ENCODE peak calls at places on chromosomes 3 and 15, in eight cellular contexts. One of them, this sample, is unnamed.
A peak's percentile ranks its signal among the peaks of the same experiment; 100 is the strongest.

GRCh38 chr3:66655673-66656072 is 154.9 kb upstream of the LRIG1 start:
- DNase-seq in fibroblast of lung: no peak
- DNase-seq in OCI-LY7: no peak
- DNase-seq in ascending aorta: no peak
- DNase-seq in cardiac fibroblast: no peak
- DNase-seq in endothelial cell: no peak
- DNase-seq in fibroblast of mammary gland: no peak
- DNase-seq in B cell: no peak
- DNase-seq in this sample: no peak

GRCh38 chr3:79885407-79885806 is 117.6 kb upstream of the ROBO1 start:
- DNase-seq in fibroblast of lung: no peak
- DNase-seq in OCI-LY7: no peak
- DNase-seq in ascending aorta: no peak
- DNase-seq in cardiac fibroblast: no peak
- DNase-seq in endothelial cell: no peak
- DNase-seq in fibroblast of mammary gland: no peak
- DNase-seq in B cell: no peak
- DNase-seq in this sample: no peak

GRCh38 chr3:177005718-177006405 is 191.4 kb downstream of the TBL1XR1 start:
- DNase-seq in fibroblast of lung: no peak
- DNase-seq in OCI-LY7: peak; percentile 15
- DNase-seq in ascending aorta: no peak
- DNase-seq in cardiac fibroblast: no peak
- DNase-seq in endothelial cell: no peak
- DNase-seq in fibroblast of mammary gland: no peak
- DNase-seq in B cell: no peak
- DNase-seq in this sample: no peak

GRCh38 chr15:94081829-94082228 is 149.5 kb upstream of the MCTP2 start:
- DNase-seq in fibroblast of lung: no peak
- DNase-seq in OCI-LY7: no peak
- DNase-seq in ascending aorta: no peak
- DNase-seq in cardiac fibroblast: no peak
- DNase-seq in endothelial cell: no peak
- DNase-seq in fibroblast of mammary gland: no peak
- DNase-seq in B cell: no peak
- DNase-seq in this sample: no peak

GRCh38 chr3:170992854-170993253 is 33.7 kb downstream of the SLC2A2 start:
- DNase-seq in fibroblast of lung: peak; percentile 29
- DNase-seq in OCI-LY7: no peak
- DNase-seq in ascending aorta: no peak
- DNase-seq in cardiac fibroblast: no peak
- DNase-seq in endothelial cell: no peak
- DNase-seq in fibroblast of mammary gland: peak; percentile 58
- DNase-seq in B cell: no peak
- DNase-seq in this sample: no peak

GRCh38 chr15:74788042-74788715 is 6.3 kb downstream of the CSK start:
- DNase-seq in fibroblast of lung: no peak
- DNase-seq in OCI-LY7: peak; percentile 54
- DNase-seq in ascending aorta: no peak
- DNase-seq in cardiac fibroblast: no peak
- DNase-seq in endothelial cell: no peak
- DNase-seq in fibroblast of mammary gland: no peak
- DNase-seq in B cell: no peak
- DNase-seq in this sample: no peak

GRCh38 chr3:11560746-11561145 is 83.0 kb downstream of the VGLL4 start:
- DNase-seq in fibroblast of lung: peak; percentile 32
- DNase-seq in OCI-LY7: no peak
- DNase-seq in ascending aorta: no peak
- DNase-seq in cardiac fibroblast: no peak
- DNase-seq in endothelial cell: no peak
- DNase-seq in fibroblast of mammary gland: no peak
- DNase-seq in B cell: no peak
- DNase-seq in this sample: no peak

GRCh38 chr3:5006755-5007202 is 27.5 kb downstream of the BHLHE40 start:
- DNase-seq in fibroblast of lung: no peak
- DNase-seq in OCI-LY7: peak; percentile 19
- DNase-seq in ascending aorta: no peak
- DNase-seq in cardiac fibroblast: no peak
- DNase-seq in endothelial cell: no peak
- DNase-seq in fibroblast of mammary gland: no peak
- DNase-seq in B cell: peak; percentile 79
- DNase-seq in this sample: peak; percentile 87

GRCh38 chr3:108227131-108227530 is 4.9 kb upstream of the IFT57 start:
- DNase-seq in fibroblast of lung: no peak
- DNase-seq in OCI-LY7: no peak
- DNase-seq in ascending aorta: no peak
- DNase-seq in cardiac fibroblast: no peak
- DNase-seq in endothelial cell: no peak
- DNase-seq in fibroblast of mammary gland: no peak
- DNase-seq in B cell: no peak
- DNase-seq in this sample: no peak

GRCh38 chr3:58575986-58576652 is 1.1 kb downstream of the FAM107A start:
- DNase-seq in fibroblast of lung: no peak
- DNase-seq in OCI-LY7: no peak
- DNase-seq in ascending aorta: no peak
- DNase-seq in cardiac fibroblast: peak; percentile 53
- DNase-seq in endothelial cell: no peak
- DNase-seq in fibroblast of mammary gland: no peak
- DNase-seq in B cell: no peak
- DNase-seq in this sample: no peak

GRCh38 chr3:67349551-67350174 is 304.7 kb downstream of the SUCLG2 start:
- DNase-seq in fibroblast of lung: peak; percentile 30
- DNase-seq in OCI-LY7: no peak
- DNase-seq in ascending aorta: no peak
- DNase-seq in cardiac fibroblast: no peak
- DNase-seq in endothelial cell: no peak
- DNase-seq in fibroblast of mammary gland: peak; percentile 41
- DNase-seq in B cell: no peak
- DNase-seq in this sample: peak; percentile 29

GRCh38 chr3:127546970-127547733 is 43.4 kb downstream of the TPRA1 start:
- DNase-seq in fibroblast of lung: no peak
- DNase-seq in OCI-LY7: no peak
- DNase-seq in ascending aorta: no peak
- DNase-seq in cardiac fibroblast: no peak
- DNase-seq in endothelial cell: no peak
- DNase-seq in fibroblast of mammary gland: no peak
- DNase-seq in B cell: no peak
- DNase-seq in this sample: no peak

GRCh38 chr3:134311693-134312071 is 61.0 kb upstream of the RYK start:
- DNase-seq in fibroblast of lung: no peak
- DNase-seq in OCI-LY7: no peak
- DNase-seq in ascending aorta: no peak
- DNase-seq in cardiac fibroblast: no peak
- DNase-seq in endothelial cell: no peak
- DNase-seq in fibroblast of mammary gland: no peak
- DNase-seq in B cell: no peak
- DNase-seq in this sample: no peak

GRCh38 chr3:166488977-166489672 is 651.9 kb upstream of the BCHE start:
- DNase-seq in fibroblast of lung: no peak
- DNase-seq in OCI-LY7: no peak
- DNase-seq in ascending aorta: no peak
- DNase-seq in cardiac fibroblast: no peak
- DNase-seq in endothelial cell: no peak
- DNase-seq in fibroblast of mammary gland: no peak
- DNase-seq in B cell: no peak
- DNase-seq in this sample: no peak

GRCh38 chr15:45630958-45631691 is 3.7 kb upstream of the SQOR start:
- DNase-seq in fibroblast of lung: peak; percentile 66
- DNase-seq in OCI-LY7: no peak
- DNase-seq in ascending aorta: no peak
- DNase-seq in cardiac fibroblast: peak; percentile 75
- DNase-seq in endothelial cell: no peak
- DNase-seq in fibroblast of mammary gland: peak; percentile 98
- DNase-seq in B cell: no peak
- DNase-seq in this sample: no peak

GRCh38 chr15:41104234-41104633 is 11.8 kb downstream of the INO80 start:
- DNase-seq in fibroblast of lung: peak; percentile 82
- DNase-seq in OCI-LY7: no peak
- DNase-seq in ascending aorta: no peak
- DNase-seq in cardiac fibroblast: peak; percentile 76
- DNase-seq in endothelial cell: no peak
- DNase-seq in fibroblast of mammary gland: peak; percentile 75
- DNase-seq in B cell: no peak
- DNase-seq in this sample: no peak

GRCh38 chr3:463793-464192 is 267.2 kb downstream of the CHL1 start:
- DNase-seq in fibroblast of lung: no peak
- DNase-seq in OCI-LY7: peak; percentile 73
- DNase-seq in ascending aorta: no peak
- DNase-seq in cardiac fibroblast: no peak
- DNase-seq in endothelial cell: no peak
- DNase-seq in fibroblast of mammary gland: no peak
- DNase-seq in B cell: peak; percentile 55
- DNase-seq in this sample: peak; percentile 42

GRCh38 chr3:473284-473800 is 276.8 kb downstream of the CHL1 start:
- DNase-seq in fibroblast of lung: no peak
- DNase-seq in OCI-LY7: no peak
- DNase-seq in ascending aorta: no peak
- DNase-seq in cardiac fibroblast: no peak
- DNase-seq in endothelial cell: no peak
- DNase-seq in fibroblast of mammary gland: no peak
- DNase-seq in B cell: no peak
- DNase-seq in this sample: no peak

GRCh38 chr3:464255-464654 is 267.7 kb downstream of the CHL1 start:
- DNase-seq in fibroblast of lung: no peak
- DNase-seq in OCI-LY7: peak; percentile 24
- DNase-seq in ascending aorta: no peak
- DNase-seq in cardiac fibroblast: no peak
- DNase-seq in endothelial cell: no peak
- DNase-seq in fibroblast of mammary gland: no peak
- DNase-seq in B cell: no peak
- DNase-seq in this sample: no peak

GRCh38 chr3:462851-463250 is 266.3 kb downstream of the CHL1 start:
- DNase-seq in fibroblast of lung: no peak
- DNase-seq in OCI-LY7: no peak
- DNase-seq in ascending aorta: no peak
- DNase-seq in cardiac fibroblast: no peak
- DNase-seq in endothelial cell: no peak
- DNase-seq in fibroblast of mammary gland: no peak
- DNase-seq in B cell: no peak
- DNase-seq in this sample: no peak

DNA sequence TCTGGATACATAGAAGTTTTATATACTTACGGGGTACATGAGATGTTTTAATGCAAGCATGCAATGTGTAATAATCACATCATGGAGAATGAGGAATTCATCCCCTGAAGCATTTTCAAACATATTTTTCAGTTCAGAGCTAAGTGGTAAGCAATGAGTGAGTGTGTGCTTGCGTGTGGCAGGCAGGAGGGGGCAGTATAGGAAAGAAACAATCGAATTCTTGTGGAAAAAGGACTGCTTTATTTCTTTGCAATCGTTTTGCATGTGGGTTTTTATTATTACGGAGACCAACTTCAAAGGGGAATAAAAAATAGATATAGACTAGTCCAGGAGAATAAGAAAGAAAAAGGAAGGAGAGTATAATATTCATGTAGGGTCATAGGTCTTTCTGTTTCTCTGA is 271.6 kb downstream of the CHL1 start:
- DNase-seq in fibroblast of lung: peak; percentile 3
- DNase-seq in OCI-LY7: peak; percentile 24
- DNase-seq in ascending aorta: no peak
- DNase-seq in cardiac fibroblast: no peak
- DNase-seq in endothelial cell: no peak
- DNase-seq in fibroblast of mammary gland: peak; percentile 6
- DNase-seq in B cell: no peak
- DNase-seq in this sample: no peak
- TF ChIP-seq CTCF in fibroblast of lung: peak; percentile 52
- TF ChIP-seq CTCF in OCI-LY7: peak; percentile 82
- TF ChIP-seq CTCF in ascending aorta: peak; percentile 61
- TF ChIP-seq CTCF in cardiac fibroblast: peak; percentile 40
- TF ChIP-seq CTCF in endothelial cell: peak; percentile 20
- TF ChIP-seq CTCF in fibroblast of mammary gland: peak; percentile 45
- TF ChIP-seq CTCF in B cell: peak; percentile 44
- TF ChIP-seq CTCF in this sample: peak; percentile 66

GRCh38 chr3:128590948-128591347 is 59.7 kb downstream of the RPN1 start:
- DNase-seq in fibroblast of lung: no peak
- DNase-seq in OCI-LY7: no peak
- DNase-seq in ascending aorta: no peak
- DNase-seq in cardiac fibroblast: no peak
- DNase-seq in endothelial cell: no peak
- DNase-seq in fibroblast of mammary gland: no peak
- DNase-seq in B cell: no peak
- DNase-seq in this sample: no peak
- TF ChIP-seq CTCF in fibroblast of lung: peak; percentile 11
- TF ChIP-seq CTCF in OCI-LY7: peak; percentile 19
- TF ChIP-seq CTCF in ascending aorta: no peak
- TF ChIP-seq CTCF in cardiac fibroblast: peak; percentile 9
- TF ChIP-seq CTCF in endothelial cell: no peak
- TF ChIP-seq CTCF in fibroblast of mammary gland: no peak
- TF ChIP-seq CTCF in B cell: no peak
- TF ChIP-seq CTCF in this sample: no peak

DNA sequence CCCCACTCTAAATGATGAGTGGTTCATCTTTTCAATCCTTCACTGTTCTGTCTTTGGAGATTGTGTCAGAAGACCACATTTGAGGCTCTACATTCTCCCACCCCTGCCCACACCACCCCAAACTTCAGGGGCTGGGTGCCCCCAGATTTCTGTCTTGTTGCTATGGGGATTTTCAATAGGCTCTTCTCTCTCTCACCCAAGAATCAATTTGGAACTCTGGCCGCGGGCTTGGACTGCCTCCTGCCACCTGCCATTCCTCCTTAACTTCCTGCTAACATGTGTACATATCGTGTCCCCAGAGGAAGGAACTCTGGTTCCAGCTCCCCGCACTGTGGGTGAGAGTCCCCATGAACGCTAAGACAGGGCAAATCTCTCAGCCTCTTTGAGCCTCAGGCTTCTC is 67.4 kb upstream of the LARS2 start:
- DNase-seq in fibroblast of lung: no peak
- DNase-seq in OCI-LY7: no peak
- DNase-seq in ascending aorta: no peak
- DNase-seq in cardiac fibroblast: no peak
- DNase-seq in endothelial cell: no peak
- DNase-seq in fibroblast of mammary gland: no peak
- DNase-seq in B cell: no peak
- DNase-seq in this sample: no peak
- TF ChIP-seq CTCF in fibroblast of lung: no peak
- TF ChIP-seq CTCF in OCI-LY7: no peak
- TF ChIP-seq CTCF in ascending aorta: no peak
- TF ChIP-seq CTCF in cardiac fibroblast: no peak
- TF ChIP-seq CTCF in endothelial cell: no peak
- TF ChIP-seq CTCF in fibroblast of mammary gland: no peak
- TF ChIP-seq CTCF in B cell: no peak
- TF ChIP-seq CTCF in this sample: no peak

GRCh38 chr3:161695811-161696210 is 199.2 kb downstream of the OTOL1 start:
- DNase-seq in fibroblast of lung: no peak
- DNase-seq in OCI-LY7: no peak
- DNase-seq in ascending aorta: no peak
- DNase-seq in cardiac fibroblast: no peak
- DNase-seq in endothelial cell: no peak
- DNase-seq in fibroblast of mammary gland: no peak
- DNase-seq in B cell: no peak
- DNase-seq in this sample: no peak

DNA sequence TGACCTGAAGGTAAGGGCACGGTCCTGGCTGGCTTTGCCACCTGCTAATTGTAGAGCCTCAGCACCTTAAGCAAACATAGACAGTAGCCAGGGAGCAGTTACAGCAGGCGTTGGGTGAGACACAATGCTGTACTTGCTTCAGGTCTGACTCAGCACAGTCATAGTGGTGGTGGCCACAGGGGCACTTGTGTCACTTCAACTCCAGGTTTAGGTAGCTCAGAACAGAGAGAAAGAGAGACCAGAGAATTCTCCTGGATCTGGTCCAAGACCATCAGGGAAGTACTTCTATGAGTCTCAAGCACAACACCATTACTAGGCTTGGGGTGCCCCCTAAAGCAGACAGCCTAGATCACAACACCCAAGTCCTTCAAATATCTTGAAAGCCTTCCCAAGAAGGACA is 204.4 kb downstream of the OTOL1 start:
- DNase-seq in fibroblast of lung: no peak
- DNase-seq in OCI-LY7: no peak
- DNase-seq in ascending aorta: no peak
- DNase-seq in cardiac fibroblast: no peak
- DNase-seq in endothelial cell: peak; percentile 4
- DNase-seq in fibroblast of mammary gland: peak; percentile 21
- DNase-seq in B cell: no peak
- DNase-seq in this sample: no peak
- TF ChIP-seq CTCF in fibroblast of lung: no peak
- TF ChIP-seq CTCF in OCI-LY7: no peak
- TF ChIP-seq CTCF in ascending aorta: no peak
- TF ChIP-seq CTCF in cardiac fibroblast: no peak
- TF ChIP-seq CTCF in endothelial cell: no peak
- TF ChIP-seq CTCF in fibroblast of mammary gland: no peak
- TF ChIP-seq CTCF in B cell: no peak
- TF ChIP-seq CTCF in this sample: no peak

This sample was measured in GM13976.